ENCODE peak calls at places on chromosomes 3 and 15, in five cellular contexts. One of them, this sample, is unnamed.

GRCh38 chr3:124395584-124396340 is 334.5 kb upstream of the UMPS start:
- DNase-seq in body of pancreas: peak
- DNase-seq in GM12892: no peak
- DNase-seq in sigmoid colon: no peak
- DNase-seq in adrenal gland: peak
- DNase-seq in this sample: no peak

GRCh38 chr3:127911421-127911931 is 3.6 kb upstream of the KBTBD12 start:
- DNase-seq in body of pancreas: no peak
- DNase-seq in GM12892: no peak
- DNase-seq in sigmoid colon: no peak
- DNase-seq in adrenal gland: no peak
- DNase-seq in this sample: no peak

GRCh38 chr15:57782731-57783130 is 76.2 kb downstream of the POLR2M start:
- DNase-seq in body of pancreas: no peak
- DNase-seq in GM12892: no peak
- DNase-seq in sigmoid colon: no peak
- DNase-seq in adrenal gland: no peak
- DNase-seq in this sample: no peak

GRCh38 chr3:152219225-152219624 is 49.5 kb upstream of the MBNL1 start:
- DNase-seq in body of pancreas: no peak
- DNase-seq in GM12892: no peak
- DNase-seq in sigmoid colon: no peak
- DNase-seq in adrenal gland: no peak
- DNase-seq in this sample: no peak

GRCh38 chr3:175149675-175150074 is 290.5 kb downstream of the NAALADL2 start:
- DNase-seq in body of pancreas: peak
- DNase-seq in GM12892: no peak
- DNase-seq in sigmoid colon: no peak
- DNase-seq in adrenal gland: no peak
- DNase-seq in this sample: no peak

GRCh38 chr3:171218069-171218468 is 191.5 kb upstream of the SLC2A2 start:
- DNase-seq in body of pancreas: no peak
- DNase-seq in GM12892: no peak
- DNase-seq in sigmoid colon: no peak
- DNase-seq in adrenal gland: no peak
- DNase-seq in this sample: no peak

GRCh38 chr3:53764376-53764775 is 81.8 kb downstream of the CHDH start:
- DNase-seq in body of pancreas: peak
- DNase-seq in GM12892: no peak
- DNase-seq in sigmoid colon: no peak
- DNase-seq in adrenal gland: no peak
- DNase-seq in this sample: no peak

GRCh38 chr15:70775160-70775559 is 11.8 kb upstream of the UACA start:
- DNase-seq in body of pancreas: no peak
- DNase-seq in GM12892: no peak
- DNase-seq in sigmoid colon: no peak
- DNase-seq in adrenal gland: no peak
- DNase-seq in this sample: no peak

GRCh38 chr3:852033-852432 is 240.8 kb upstream of the CNTN6 start:
- DNase-seq in body of pancreas: no peak
- DNase-seq in GM12892: no peak
- DNase-seq in sigmoid colon: no peak
- DNase-seq in adrenal gland: no peak
- DNase-seq in this sample: no peak

GRCh38 chr3:107833046-107833445 is 257.8 kb downstream of the CD47 start:
- DNase-seq in body of pancreas: no peak
- DNase-seq in GM12892: no peak
- DNase-seq in sigmoid colon: no peak
- DNase-seq in adrenal gland: peak
- DNase-seq in this sample: no peak

GRCh38 chr3:160564205-160564922 is 1.0 kb downstream of the KPNA4 start:
- DNase-seq in body of pancreas: peak
- DNase-seq in GM12892: no peak
- DNase-seq in sigmoid colon: no peak
- DNase-seq in adrenal gland: no peak
- DNase-seq in this sample: peak

GRCh38 chr3:194135806-194136518 is at the start of gene HES1:
- DNase-seq in body of pancreas: peak
- DNase-seq in GM12892: peak
- DNase-seq in sigmoid colon: peak
- DNase-seq in adrenal gland: peak
- DNase-seq in this sample: peak

GRCh38 chr3:194138098-194138474 is 2.1 kb downstream of the HES1 start:
- DNase-seq in body of pancreas: no peak
- DNase-seq in GM12892: no peak
- DNase-seq in sigmoid colon: no peak
- DNase-seq in adrenal gland: no peak
- DNase-seq in this sample: peak

GRCh38 chr3:194136519-194137313 is 768 bp downstream of the HES1 start:
- DNase-seq in body of pancreas: peak
- DNase-seq in GM12892: no peak
- DNase-seq in sigmoid colon: peak
- DNase-seq in adrenal gland: peak
- DNase-seq in this sample: peak

GRCh38 chr3:194138732-194139084 is 2.8 kb downstream of the HES1 start:
- DNase-seq in body of pancreas: no peak
- DNase-seq in GM12892: no peak
- DNase-seq in sigmoid colon: no peak
- DNase-seq in adrenal gland: no peak
- DNase-seq in this sample: no peak

GRCh38 chr3:194137314-194138097 is 1.6 kb downstream of the HES1 start:
- DNase-seq in body of pancreas: peak
- DNase-seq in GM12892: peak
- DNase-seq in sigmoid colon: peak
- DNase-seq in adrenal gland: peak
- DNase-seq in this sample: peak
- TF ChIP-seq POLR2A in body of pancreas: peak
- TF ChIP-seq POLR2A in GM12892: peak
- TF ChIP-seq POLR2A in sigmoid colon: no peak
- TF ChIP-seq POLR2A in adrenal gland: peak
- TF ChIP-seq POLR2A in this sample: peak

DNA sequence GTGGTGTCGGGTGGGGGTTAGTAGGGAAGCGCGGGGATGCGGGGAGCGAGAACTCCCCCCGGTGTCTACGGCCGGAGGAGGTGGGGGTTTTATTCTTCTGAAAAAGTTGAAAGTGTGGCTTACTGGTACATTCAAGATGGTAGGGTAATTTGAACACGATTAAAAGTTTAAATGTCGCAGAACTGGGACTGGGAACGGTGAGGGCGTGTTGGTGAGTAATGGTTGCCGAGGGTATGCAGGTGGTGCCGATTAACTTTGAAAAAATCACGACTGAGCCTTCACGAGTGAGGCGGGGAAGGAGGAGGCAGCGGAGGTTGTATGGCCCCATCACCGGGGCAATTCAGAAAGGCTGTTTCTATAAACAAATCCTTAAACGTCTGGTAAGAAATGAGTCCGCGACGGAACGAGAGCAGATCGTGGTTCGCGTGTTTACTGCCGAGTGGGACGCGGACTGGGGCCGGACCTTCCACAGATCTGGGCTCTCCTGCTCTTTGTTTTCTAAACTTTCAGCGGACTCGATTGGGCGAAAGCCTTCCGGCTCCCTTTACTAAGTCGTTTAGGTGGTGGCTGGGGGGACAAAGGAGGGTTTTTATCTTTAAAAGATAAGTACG is 2.6 kb downstream of the IGF1R start:
- DNase-seq in body of pancreas: peak
- DNase-seq in GM12892: no peak
- DNase-seq in sigmoid colon: no peak
- DNase-seq in adrenal gland: peak
- DNase-seq in this sample: peak
- TF ChIP-seq POLR2A in body of pancreas: peak
- TF ChIP-seq POLR2A in GM12892: no peak
- TF ChIP-seq POLR2A in sigmoid colon: no peak
- TF ChIP-seq POLR2A in adrenal gland: peak
- TF ChIP-seq POLR2A in this sample: no peak

GRCh38 chr15:32718822-32719716 is 1.3 kb downstream of the GREM1 start:
- DNase-seq in body of pancreas: peak
- DNase-seq in GM12892: no peak
- DNase-seq in sigmoid colon: peak
- DNase-seq in adrenal gland: no peak
- DNase-seq in this sample: no peak

GRCh38 chr15:32716216-32716959 is 1.4 kb upstream of the GREM1 start:
- DNase-seq in body of pancreas: no peak
- DNase-seq in GM12892: no peak
- DNase-seq in sigmoid colon: no peak
- DNase-seq in adrenal gland: no peak
- DNase-seq in this sample: no peak

GRCh38 chr15:32716960-32717289 is 879 bp upstream of the GREM1 start:
- DNase-seq in body of pancreas: no peak
- DNase-seq in GM12892: no peak
- DNase-seq in sigmoid colon: no peak
- DNase-seq in adrenal gland: no peak
- DNase-seq in this sample: no peak

GRCh38 chr15:32718082-32718821 is 448 bp downstream of the GREM1 start:
- DNase-seq in body of pancreas: no peak
- DNase-seq in GM12892: no peak
- DNase-seq in sigmoid colon: no peak
- DNase-seq in adrenal gland: no peak
- DNase-seq in this sample: no peak

DNA sequence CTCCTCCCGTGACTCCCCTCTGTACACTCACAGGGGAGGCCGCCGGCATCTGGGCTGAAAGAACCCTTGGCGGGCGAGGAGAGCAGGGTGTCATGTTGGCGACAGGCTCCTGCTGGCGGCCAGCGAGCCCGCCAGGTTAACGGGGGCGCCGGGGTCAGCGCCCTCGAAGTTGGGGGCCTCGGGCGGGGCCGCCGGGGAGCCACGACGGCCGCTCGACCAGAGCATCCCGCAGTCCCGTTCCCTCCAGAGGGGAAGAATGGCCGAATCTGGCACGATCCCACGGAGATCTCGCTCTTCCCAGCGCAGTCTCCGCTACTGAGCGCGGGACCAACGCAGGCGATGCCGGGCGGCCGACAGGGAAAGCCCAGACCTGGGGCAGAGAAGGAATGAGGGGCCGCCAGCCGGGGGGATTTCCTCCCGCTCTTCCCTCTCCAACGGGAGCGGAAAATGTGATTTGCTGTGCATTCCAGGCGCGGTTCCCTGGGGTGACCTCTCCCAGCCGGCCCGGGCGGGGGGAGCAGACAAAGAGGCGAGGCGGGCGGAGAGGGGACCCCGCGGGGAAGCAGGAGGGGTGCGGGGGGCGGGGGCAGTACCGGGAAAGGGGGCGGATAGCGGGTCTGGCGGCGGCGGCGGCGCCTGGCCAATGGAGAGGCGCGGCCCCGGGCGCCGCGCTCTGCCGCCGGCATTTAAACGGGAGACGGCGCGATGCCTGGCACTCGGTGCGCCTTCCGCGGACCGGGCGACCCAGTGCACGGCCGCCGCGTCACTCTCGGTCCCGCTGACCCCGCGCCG is at the start of gene GREM1:
- DNase-seq in body of pancreas: no peak
- DNase-seq in GM12892: no peak
- DNase-seq in sigmoid colon: peak
- DNase-seq in adrenal gland: no peak
- DNase-seq in this sample: no peak
- TF ChIP-seq POLR2A in body of pancreas: no peak
- TF ChIP-seq POLR2A in GM12892: no peak
- TF ChIP-seq POLR2A in sigmoid colon: no peak
- TF ChIP-seq POLR2A in adrenal gland: no peak
- TF ChIP-seq POLR2A in this sample: no peak

DNA sequence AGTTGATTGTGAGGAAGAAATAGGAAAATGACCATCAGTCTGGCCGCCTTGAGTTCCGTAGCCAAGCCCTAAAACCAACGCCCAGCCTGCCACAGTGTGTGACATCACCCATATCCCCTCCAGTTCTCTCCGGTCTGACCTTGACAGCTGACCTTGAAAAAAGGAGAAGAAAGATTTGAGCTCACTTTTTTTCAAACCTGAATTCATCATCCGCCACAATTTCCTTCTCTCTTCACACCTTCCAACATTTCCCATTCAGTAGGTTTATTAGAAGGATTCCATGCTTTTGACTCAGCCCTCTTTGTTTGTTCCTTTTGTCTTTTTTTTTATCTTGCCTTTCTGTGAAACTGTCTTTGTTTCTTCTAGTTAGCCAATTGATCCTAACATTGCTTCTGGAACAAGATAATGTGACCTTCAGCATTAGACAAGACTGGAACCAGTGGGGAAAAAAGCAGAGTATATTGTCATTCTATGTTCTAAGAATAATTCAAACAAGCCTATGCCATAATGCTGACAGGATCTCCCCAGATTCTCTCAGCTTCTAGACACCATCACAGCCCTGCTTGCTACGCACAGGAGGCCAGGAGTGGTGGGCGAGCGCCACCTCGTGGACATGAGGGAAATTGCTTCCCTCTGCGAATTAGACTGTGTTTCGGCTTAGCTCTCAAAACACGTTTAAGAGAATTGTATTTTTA is 283.1 kb downstream of the FGF12 start:
- DNase-seq in body of pancreas: peak
- DNase-seq in GM12892: peak
- DNase-seq in sigmoid colon: peak
- DNase-seq in adrenal gland: peak
- DNase-seq in this sample: peak
- TF ChIP-seq POLR2A in body of pancreas: no peak
- TF ChIP-seq POLR2A in GM12892: no peak
- TF ChIP-seq POLR2A in sigmoid colon: no peak
- TF ChIP-seq POLR2A in adrenal gland: no peak
- TF ChIP-seq POLR2A in this sample: no peak

GRCh38 chr15:73700041-73700842 is 16.1 kb downstream of the CD276 start:
- DNase-seq in body of pancreas: peak
- DNase-seq in GM12892: peak
- DNase-seq in sigmoid colon: peak
- DNase-seq in adrenal gland: peak
- DNase-seq in this sample: peak
- TF ChIP-seq POLR2A in body of pancreas: no peak
- TF ChIP-seq POLR2A in GM12892: no peak
- TF ChIP-seq POLR2A in sigmoid colon: no peak
- TF ChIP-seq POLR2A in adrenal gland: no peak
- TF ChIP-seq POLR2A in this sample: no peak